ENCODE peak calls at places on chromosomes 1 and 21, in nine cellular contexts. One of them, this sample, is unnamed.

GRCh38 chr21:42313501-42313969 is 1.7 kb downstream of the TFF3 start:
- DNase-seq in cardiac septum: peak; percentile 69
- DNase-seq in stimulated activated CD4-positive, alpha-beta T cell treated with anti-CD3 and anti-CD28 coated beads, Interleukin-2, amount 100 ng/mL, for 48 hours: no peak
- DNase-seq in vagina: peak; percentile 70
- DNase-seq in astrocyte: no peak
- DNase-seq in AML-193: no peak
- DNase-seq in retinal pigment epithelial cell: no peak
- DNase-seq in naive thymus-derived CD8-positive, alpha-beta T cell: no peak
- DNase-seq in NCI-H2081: peak; percentile 60
- DNase-seq in this sample: no peak

GRCh38 chr1:6259491-6260362 is 1.2 kb downstream of the GPR153 start:
- DNase-seq in vagina: no peak
- DNase-seq in astrocyte: peak; percentile 47
- DNase-seq in AML-193: peak; percentile 72
- DNase-seq in cardiac septum: no peak
- DNase-seq in NCI-H2081: no peak
- DNase-seq in stimulated activated CD4-positive, alpha-beta T cell treated with anti-CD3 and anti-CD28 coated beads, Interleukin-2, amount 100 ng/mL, for 48 hours: peak; percentile 69
- DNase-seq in retinal pigment epithelial cell: no peak
- DNase-seq in naive thymus-derived CD8-positive, alpha-beta T cell: peak; percentile 76
- DNase-seq in this sample: no peak

GRCh38 chr1:179121159-179121938 is 39.5 kb downstream of the TOR3A start:
- DNase-seq in astrocyte: no peak
- DNase-seq in NCI-H2081: no peak
- DNase-seq in retinal pigment epithelial cell: no peak
- DNase-seq in vagina: no peak
- DNase-seq in cardiac septum: no peak
- DNase-seq in AML-193: peak; percentile 59
- DNase-seq in naive thymus-derived CD8-positive, alpha-beta T cell: peak; percentile 41
- DNase-seq in stimulated activated CD4-positive, alpha-beta T cell treated with anti-CD3 and anti-CD28 coated beads, Interleukin-2, amount 100 ng/mL, for 48 hours: peak; percentile 28
- DNase-seq in this sample: no peak

GRCh38 chr1:38131024-38131585 is 84.5 kb upstream of the POU3F1 start:
- DNase-seq in vagina: no peak
- DNase-seq in AML-193: no peak
- DNase-seq in NCI-H2081: no peak
- DNase-seq in naive thymus-derived CD8-positive, alpha-beta T cell: no peak
- DNase-seq in retinal pigment epithelial cell: no peak
- DNase-seq in astrocyte: peak; percentile 27
- DNase-seq in stimulated activated CD4-positive, alpha-beta T cell treated with anti-CD3 and anti-CD28 coated beads, Interleukin-2, amount 100 ng/mL, for 48 hours: no peak
- DNase-seq in cardiac septum: no peak
- DNase-seq in this sample: no peak

GRCh38 chr1:54312874-54313316 is 93.3 kb downstream of the SSBP3 start:
- DNase-seq in NCI-H2081: peak; percentile 68
- DNase-seq in AML-193: no peak
- DNase-seq in vagina: no peak
- DNase-seq in retinal pigment epithelial cell: no peak
- DNase-seq in astrocyte: peak; percentile 74
- DNase-seq in stimulated activated CD4-positive, alpha-beta T cell treated with anti-CD3 and anti-CD28 coated beads, Interleukin-2, amount 100 ng/mL, for 48 hours: no peak
- DNase-seq in cardiac septum: no peak
- DNase-seq in naive thymus-derived CD8-positive, alpha-beta T cell: no peak
- DNase-seq in this sample: peak; percentile 28

GRCh38 chr1:156508205-156508954 is 7.8 kb upstream of the MEF2D start:
- DNase-seq in vagina: no peak
- DNase-seq in cardiac septum: peak; percentile 89
- DNase-seq in naive thymus-derived CD8-positive, alpha-beta T cell: no peak
- DNase-seq in astrocyte: peak; percentile 66
- DNase-seq in NCI-H2081: no peak
- DNase-seq in retinal pigment epithelial cell: no peak
- DNase-seq in stimulated activated CD4-positive, alpha-beta T cell treated with anti-CD3 and anti-CD28 coated beads, Interleukin-2, amount 100 ng/mL, for 48 hours: no peak
- DNase-seq in AML-193: peak; percentile 14
- DNase-seq in this sample: no peak

GRCh38 chr21:18499761-18500376 is 96.3 kb upstream of the TMPRSS15 start:
- DNase-seq in retinal pigment epithelial cell: no peak
- DNase-seq in vagina: no peak
- DNase-seq in cardiac septum: no peak
- DNase-seq in NCI-H2081: peak; percentile 26
- DNase-seq in astrocyte: peak; percentile 16
- DNase-seq in stimulated activated CD4-positive, alpha-beta T cell treated with anti-CD3 and anti-CD28 coated beads, Interleukin-2, amount 100 ng/mL, for 48 hours: peak; percentile 38
- DNase-seq in naive thymus-derived CD8-positive, alpha-beta T cell: peak; percentile 2
- DNase-seq in AML-193: peak; percentile 36
- DNase-seq in this sample: peak; percentile 32

GRCh38 chr1:101025283-101025679 is 303 bp downstream of the DPH5 start:
- DNase-seq in retinal pigment epithelial cell: no peak
- DNase-seq in vagina: no peak
- DNase-seq in cardiac septum: no peak
- DNase-seq in stimulated activated CD4-positive, alpha-beta T cell treated with anti-CD3 and anti-CD28 coated beads, Interleukin-2, amount 100 ng/mL, for 48 hours: no peak
- DNase-seq in naive thymus-derived CD8-positive, alpha-beta T cell: no peak
- DNase-seq in astrocyte: no peak
- DNase-seq in AML-193: no peak
- DNase-seq in NCI-H2081: no peak
- DNase-seq in this sample: no peak

This sample was measured in HS-5.